ENCODE peak calls at places on chromosome 20, in seven cellular contexts. S is GM12865, R is posterior cingulate gyrus, C is amniotic stem cell, L is HCEC 1CT, X is NCI-H1105, U is esophagus muscularis mucosa. N is an unnamed sample.

GRCh38 chr20:9143926-9144325 is 75.0 kb downstream of the PLCB4 start:
- DNase-seq in C (no peak), S (no peak), L (no peak), X (no peak), R (no peak), U (no peak), N (no peak)

GRCh38 chr20:36549628-36549941 is 8.3 kb downstream of the MYL9 start:
- DNase-seq in L (no peak), X (no peak), R (no peak), S (no peak), U (no peak), C (no peak), N (no peak)

GRCh38 chr20:728022-728944 is 40.0 kb downstream of the SLC52A3 start:
- DNase-seq in X (peak; percentile 68), U (no peak), C (no peak), S (peak; percentile 24), R (peak; percentile 74), L (no peak), N (no peak)

GRCh38 chr20:18057106-18057993 is at the start of gene OVOL2:
- DNase-seq in S (no peak), X (peak; percentile 74), C (no peak), R (no peak), L (no peak), U (no peak), N (no peak)

GRCh38 chr20:62839816-62840215 is 21.8 kb downstream of the TCFL5 start:
- DNase-seq in R (no peak), S (no peak), L (no peak), X (no peak), U (no peak), C (no peak), N (no peak)

GRCh38 chr20:61654726-61655125 is 402.7 kb downstream of the CDH4 start:
- DNase-seq in L (no peak), C (no peak), U (no peak), R (no peak), X (no peak), S (no peak), N (no peak)

GRCh38 chr20:36004045-36004444 is 35.7 kb downstream of the CNBD2 start:
- DNase-seq in S (no peak), R (no peak), C (no peak), X (no peak), L (peak; percentile 34), U (no peak), N (no peak)

GRCh38 chr20:6560978-6561377 is 206.5 kb upstream of the BMP2 start:
- DNase-seq in R (no peak), C (no peak), X (no peak), S (no peak), U (no peak), L (no peak), N (no peak)

GRCh38 chr20:13821876-13822275 is 37.0 kb downstream of the NDUFAF5 start:
- DNase-seq in L (no peak), R (no peak), U (no peak), X (no peak), C (no peak), S (no peak), N (no peak)

GRCh38 chr20:23141450-23142161 is 55.5 kb upstream of the CD93 start:
- DNase-seq in L (no peak), U (no peak), X (no peak), S (no peak), R (no peak), C (no peak), N (no peak)

GRCh38 chr20:45111799-45112471 is 3.0 kb downstream of the WFDC5 start:
- DNase-seq in X (no peak), C (no peak), R (no peak), S (peak; percentile 18), U (peak; percentile 84), L (no peak), N (no peak)

GRCh38 chr20:14055127-14055742 is 59.9 kb downstream of the MACROD2 start:
- DNase-seq in S (peak; percentile 75), U (no peak), X (peak; percentile 69), L (peak; percentile 27), R (no peak), C (peak; percentile 62), N (no peak)

GRCh38 chr20:5410450-5410849 is 93.7 kb upstream of the PROKR2 start:
- DNase-seq in C (no peak), S (no peak), R (no peak), L (no peak), U (no peak), X (peak; percentile 32), N (no peak)

GRCh38 chr20:4666001-4666470 is 55.7 kb upstream of the PRND start:
- DNase-seq in L (peak; percentile 61), R (no peak), S (peak; percentile 18), X (no peak), C (peak; percentile 47), U (no peak), N (no peak)

GRCh38 chr20:381581-382290 is 1.2 kb downstream of the TRIB3 start:
- DNase-seq in L (peak; percentile 60), S (peak; percentile 94), R (peak; percentile 48), U (peak; percentile 96), C (peak; percentile 50), X (peak; percentile 36), N (no peak)

GRCh38 chr20:19893356-19893755 is 123.8 kb upstream of the NAA20 start:
- DNase-seq in R (no peak), C (no peak), X (no peak), L (peak; percentile 29), U (no peak), S (no peak), N (no peak)

GRCh38 chr20:3406481-3407425 is 716 bp downstream of the DNAAF9 start:
- DNase-seq in X (no peak), L (peak; percentile 59), R (peak; percentile 59), U (no peak), C (peak; percentile 25), S (no peak), N (no peak)

GRCh38 chr20:57421258-57422220 is 30.3 kb downstream of the RBM38 start:
- DNase-seq in C (no peak), L (no peak), X (no peak), R (no peak), U (no peak), S (no peak), N (no peak)

GRCh38 chr20:43676368-43676767 is 9.5 kb downstream of the MYBL2 start:
- DNase-seq in S (no peak), X (no peak), U (no peak), L (no peak), C (no peak), R (no peak), N (no peak)

GRCh38 chr20:57540889-57541288 is 15.9 kb upstream of the CTCFL start:
- DNase-seq in S (no peak), L (no peak), X (no peak), U (no peak), C (no peak), R (no peak), N (no peak)

GRCh38 chr20:6708010-6708409 is 59.5 kb upstream of the BMP2 start:
- DNase-seq in L (peak; percentile 87), U (no peak), S (no peak), R (no peak), C (no peak), X (no peak), N (no peak)

GRCh38 chr20:9503530-9504251 is 10.7 kb upstream of the LAMP5 start:
- DNase-seq in X (no peak), S (peak; percentile 39), R (no peak), L (peak; percentile 63), C (no peak), U (peak; percentile 82), N (no peak)

GRCh38 chr20:4592316-4593148 is 129.2 kb upstream of the PRND start:
- DNase-seq in R (peak; percentile 52), C (no peak), U (no peak), X (peak; percentile 25), S (peak; percentile 18), L (peak; percentile 36), N (no peak)

GRCh38 chr20:23917024-23917725 is 37.6 kb upstream of the CST5 start:
- DNase-seq in L (no peak), S (no peak), C (no peak), X (no peak), U (peak; percentile 80), R (no peak), N (no peak)

GRCh38 chr20:33667245-33668086 is 723 bp downstream of the ACTL10 start:
- DNase-seq in X (peak; percentile 39), L (peak; percentile 79), S (peak; percentile 90), C (peak; percentile 65), R (peak; percentile 87), U (no peak), N (no peak)

GRCh38 chr20:2749343-2749950 is 51.0 kb downstream of the CPXM1 start:
- DNase-seq in S (no peak), U (no peak), C (no peak), R (no peak), X (no peak), L (no peak), N (no peak)

GRCh38 chr20:63682384-63683139 is 13.9 kb upstream of the TNFRSF6B start:
- DNase-seq in C (peak; percentile 95), S (no peak), R (peak; percentile 65), X (no peak), U (no peak), L (peak; percentile 98), N (no peak)

GRCh38 chr20:48350291-48350988 is 477.4 kb downstream of the PREX1 start:
- DNase-seq in L (no peak), R (no peak), S (peak; percentile 67), C (no peak), X (no peak), U (no peak), N (no peak)

GRCh38 chr20:13259921-13260320 is 38.8 kb downstream of the ISM1 start:
- DNase-seq in U (no peak), S (no peak), L (no peak), R (no peak), X (peak; percentile 81), C (no peak), N (no peak)

N was measured in cerebellar nuclear complex.